ENCODE peak calls at places on chromosome 9, in four cellular contexts. One of them, this sample, is unnamed.

GRCh38 chr9:96109718-96110351 is 192.1 kb downstream of the HSD17B3 start:
- DNase-seq in cardiac fibroblast: peak
- DNase-seq in nucleus accumbens: no peak
- DNase-seq in ovary: no peak
- DNase-seq in this sample: peak

GRCh38 chr9:91207889-91208651 is 153.6 kb downstream of the AUH start:
- DNase-seq in nucleus accumbens: no peak
- DNase-seq in cardiac fibroblast: peak
- DNase-seq in ovary: no peak
- DNase-seq in this sample: peak

GRCh38 chr9:77747163-77747562 is 99.0 kb upstream of the GNA14 start:
- DNase-seq in cardiac fibroblast: no peak
- DNase-seq in ovary: no peak
- DNase-seq in nucleus accumbens: no peak
- DNase-seq in this sample: peak

GRCh38 chr9:123679330-123679987 is 250.5 kb downstream of the DENND1A start:
- DNase-seq in ovary: no peak
- DNase-seq in nucleus accumbens: no peak
- DNase-seq in cardiac fibroblast: no peak
- DNase-seq in this sample: no peak

GRCh38 chr9:101514056-101514455 is 19.6 kb upstream of the RNF20 start:
- DNase-seq in ovary: no peak
- DNase-seq in nucleus accumbens: no peak
- DNase-seq in cardiac fibroblast: peak
- DNase-seq in this sample: peak

GRCh38 chr9:95142728-95143127 is 174.8 kb downstream of the FANCC start:
- DNase-seq in cardiac fibroblast: no peak
- DNase-seq in ovary: no peak
- DNase-seq in nucleus accumbens: no peak
- DNase-seq in this sample: no peak

GRCh38 chr9:90027296-90027790 is 422.5 kb downstream of the GADD45G start:
- DNase-seq in ovary: no peak
- DNase-seq in cardiac fibroblast: no peak
- DNase-seq in nucleus accumbens: no peak
- DNase-seq in this sample: no peak

GRCh38 chr9:79583957-79584654 is 12.3 kb downstream of the TLE4 start:
- DNase-seq in cardiac fibroblast: no peak
- DNase-seq in ovary: no peak
- DNase-seq in nucleus accumbens: no peak
- DNase-seq in this sample: no peak

GRCh38 chr9:136862849-136863622 is 3.1 kb downstream of the EDF1 start:
- DNase-seq in cardiac fibroblast: no peak
- DNase-seq in nucleus accumbens: no peak
- DNase-seq in ovary: no peak
- DNase-seq in this sample: no peak

GRCh38 chr9:76662476-76663281 is 101.6 kb upstream of the PCA3 start:
- DNase-seq in cardiac fibroblast: peak
- DNase-seq in nucleus accumbens: no peak
- DNase-seq in ovary: no peak
- DNase-seq in this sample: no peak

GRCh38 chr9:131608469-131609115 is 63.3 kb downstream of the PRRT1B start:
- DNase-seq in cardiac fibroblast: peak
- DNase-seq in ovary: peak
- DNase-seq in nucleus accumbens: no peak
- DNase-seq in this sample: peak

GRCh38 chr9:91243029-91243428 is 118.7 kb downstream of the AUH start:
- DNase-seq in cardiac fibroblast: no peak
- DNase-seq in nucleus accumbens: no peak
- DNase-seq in ovary: no peak
- DNase-seq in this sample: no peak

GRCh38 chr9:33924978-33925797 is 108.2 kb downstream of the UBE2R2 start:
- DNase-seq in ovary: peak
- DNase-seq in nucleus accumbens: peak
- DNase-seq in cardiac fibroblast: peak
- DNase-seq in this sample: peak

GRCh38 chr9:122015165-122015821 is 77.8 kb downstream of the TTLL11 start:
- DNase-seq in nucleus accumbens: no peak
- DNase-seq in cardiac fibroblast: no peak
- DNase-seq in ovary: no peak
- DNase-seq in this sample: no peak

GRCh38 chr9:69431777-69432176 is 106.8 kb downstream of the ENTREP1 start:
- DNase-seq in ovary: no peak
- DNase-seq in nucleus accumbens: no peak
- DNase-seq in cardiac fibroblast: no peak
- DNase-seq in this sample: no peak

GRCh38 chr9:1458503-1458902 is 408.3 kb downstream of the DMRT2 start:
- DNase-seq in nucleus accumbens: no peak
- DNase-seq in ovary: no peak
- DNase-seq in cardiac fibroblast: peak
- DNase-seq in this sample: peak

GRCh38 chr9:90795084-90795483 is 6.5 kb upstream of the SYK start:
- DNase-seq in ovary: no peak
- DNase-seq in cardiac fibroblast: no peak
- DNase-seq in nucleus accumbens: no peak
- DNase-seq in this sample: no peak

GRCh38 chr9:134177624-134178393 is 13.4 kb upstream of the RNU6ATAC start:
- DNase-seq in nucleus accumbens: no peak
- DNase-seq in cardiac fibroblast: no peak
- DNase-seq in ovary: peak
- DNase-seq in this sample: no peak

GRCh38 chr9:133050781-133051180 is 11.0 kb upstream of the CEL start:
- DNase-seq in nucleus accumbens: no peak
- DNase-seq in cardiac fibroblast: no peak
- DNase-seq in ovary: no peak
- DNase-seq in this sample: no peak

GRCh38 chr9:73155968-73156592 is 4.4 kb downstream of the ANXA1 start:
- DNase-seq in cardiac fibroblast: no peak
- DNase-seq in nucleus accumbens: no peak
- DNase-seq in ovary: no peak
- DNase-seq in this sample: no peak

This sample was measured in GM23248.